ENCODE peak calls at places on chromosome X, in four cellular contexts. J is GM12878, Q is GM12891, A is K562. V is an unnamed sample.

GRCh38 chrX:153488231-153488914 is 6.4 kb upstream of the BGN start:
- DNase-seq in Q (no peak), A (peak), J (no peak), V (no peak)

GRCh38 chrX:104254442-104255115 is at the start of gene ESX1:
- DNase-seq in Q (no peak), A (no peak), J (no peak), V (no peak)

GRCh38 chrX:129510331-129510730 is 13.0 kb downstream of the SMARCA1 start:
- DNase-seq in A (no peak), Q (no peak), J (no peak), V (no peak)

GRCh38 chrX:148577711-148578110 is 77.3 kb downstream of the AFF2 start:
- DNase-seq in A (no peak), J (no peak), Q (no peak), V (no peak)

GRCh38 chrX:17860179-17860780 is 818 bp downstream of the RAI2 start:
- DNase-seq in Q (no peak), J (no peak), A (no peak), V (no peak)

GRCh38 chrX:19852014-19853005 is 35.1 kb downstream of the SH3KBP1 start:
- DNase-seq in A (no peak), J (no peak), Q (no peak), V (no peak)

GRCh38 chrX:23884427-23885024 is 23.2 kb downstream of the APOO start:
- DNase-seq in A (peak), Q (no peak), J (no peak), V (no peak)

GRCh38 chrX:2928583-2929434 is at the start of gene ARSD:
- DNase-seq in Q (peak), J (no peak), A (no peak), V (peak)

GRCh38 chrX:154135458-154136229 is 8.4 kb upstream of the OPN1LW start:
- DNase-seq in J (no peak), Q (no peak), A (no peak), V (no peak)

GRCh38 chrX:70422886-70423336 is at the start of gene GDPD2:
- DNase-seq in J (no peak), A (no peak), Q (no peak), V (peak)

GRCh38 chrX:102899940-102900916 is 36.8 kb upstream of the RAB40AL start:
- DNase-seq in Q (peak), A (peak), J (peak), V (peak)

GRCh38 chrX:139826065-139827044 is 106.5 kb downstream of the ATP11C start:
- DNase-seq in J (no peak), Q (no peak), A (no peak), V (no peak)

GRCh38 chrX:40855411-40855810 is 120.1 kb upstream of the MED14 start:
- DNase-seq in A (no peak), J (no peak), Q (no peak), V (no peak)

GRCh38 chrX:97074400-97074799 is 190.7 kb downstream of the RPA4 start:
- DNase-seq in Q (no peak), A (no peak), J (no peak), V (no peak)

GRCh38 chrX:11836284-11836683 is 78.2 kb downstream of the MSL3 start:
- DNase-seq in Q (no peak), A (no peak), J (no peak), V (no peak)

GRCh38 chrX:68878977-68879376 is 50.2 kb downstream of the EFNB1 start:
- DNase-seq in Q (no peak), A (no peak), J (no peak), V (no peak)

GRCh38 chrX:48071064-48071985 is at the start of gene ZNF630:
- DNase-seq in Q (peak), J (peak), A (peak), V (no peak)

GRCh38 chrX:29295987-29296680 is 708.9 kb downstream of the IL1RAPL1 start:
- DNase-seq in J (no peak), A (no peak), Q (no peak), V (no peak)

GRCh38 chrX:65871671-65872311 is 168.1 kb downstream of the VSIG4 start:
- DNase-seq in A (peak), J (peak), Q (no peak), V (peak)

GRCh38 chrX:119759333-119759766 is 962 bp downstream of the SOWAHD start:
- DNase-seq in A (no peak), Q (no peak), J (no peak), V (no peak)

GRCh38 chrX:53458082-53458481 is 23.9 kb upstream of the HSD17B10 start:
- DNase-seq in J (no peak), Q (no peak), A (no peak), V (no peak)

GRCh38 chrX:129496625-129497024 is 26.7 kb downstream of the SMARCA1 start:
- DNase-seq in J (no peak), Q (no peak), A (no peak), V (no peak)

GRCh38 chrX:153717445-153717844 is 6.7 kb downstream of the BCAP31 start:
- DNase-seq in A (no peak), J (no peak), Q (no peak), V (no peak)

GRCh38 chrX:70247252-70247651 is 12.8 kb downstream of the P2RY4 start:
- DNase-seq in Q (no peak), J (no peak), A (no peak), V (no peak)

GRCh38 chrX:133838761-133839676 is 146.4 kb downstream of the GPC3 start:
- DNase-seq in Q (no peak), J (no peak), A (peak), V (no peak)

GRCh38 chrX:27998666-27999065 is 17.4 kb upstream of the DCAF8L1 start:
- DNase-seq in Q (no peak), J (no peak), A (no peak), V (no peak)

GRCh38 chrX:15214614-15215013 is 55.3 kb downstream of the ASB9 start:
- DNase-seq in Q (no peak), J (no peak), A (no peak), V (no peak)

GRCh38 chrX:4268676-4269075 is 555.2 kb upstream of the PRKX start:
- DNase-seq in A (no peak), J (no peak), Q (no peak), V (no peak)

GRCh38 chrX:46912673-46913491 is 661 bp downstream of the JADE3 start:
- DNase-seq in A (peak), Q (peak), J (no peak), V (no peak)

GRCh38 chrX:23661671-23662070 is 5.6 kb upstream of the PRDX4 start:
- DNase-seq in J (no peak), A (no peak), Q (no peak), V (no peak)

GRCh38 chrX:108270280-108270679 is 167.9 kb downstream of the COL4A6 start:
- DNase-seq in A (no peak), J (no peak), Q (no peak), V (no peak)

GRCh38 chrX:141314441-141314840 is 72.1 kb upstream of the SPANXC start:
- DNase-seq in Q (no peak), J (no peak), A (no peak), V (no peak)

GRCh38 chrX:56759736-56760409 is 30.8 kb downstream of the NBDY start:
- DNase-seq in Q (no peak), A (no peak), J (no peak), V (no peak)

GRCh38 chrX:36436286-36436860 is 516.8 kb downstream of the CFAP47 start:
- DNase-seq in J (no peak), A (no peak), Q (no peak), V (no peak)

GRCh38 chrX:120604359-120604782 is 470 bp downstream of the MCTS1 start:
- DNase-seq in Q (peak), J (no peak), A (peak), V (peak)

GRCh38 chrX:23898412-23898959 is 9.3 kb downstream of the APOO start:
- DNase-seq in A (no peak), J (no peak), Q (no peak), V (no peak)

GRCh38 chrX:54208531-54208930 is 25.5 kb upstream of the FAM120C start:
- DNase-seq in J (no peak), A (no peak), Q (no peak), V (no peak)

GRCh38 chrX:153386097-153386496 is 15.1 kb downstream of the PNMA6E start:
- DNase-seq in Q (no peak), J (no peak), A (no peak), V (no peak)

GRCh38 chrX:88170528-88170927 is 576.5 kb upstream of the CPXCR1 start:
- DNase-seq in J (no peak), Q (no peak), A (no peak), V (no peak)

GRCh38 chrX:151515233-151515632 is 48.2 kb upstream of the PASD1 start:
- DNase-seq in A (peak), Q (no peak), J (no peak), V (no peak)
- TF ChIP-seq SPI1 in A (no peak), Q (no peak), J (no peak), V (no peak)

DNA sequence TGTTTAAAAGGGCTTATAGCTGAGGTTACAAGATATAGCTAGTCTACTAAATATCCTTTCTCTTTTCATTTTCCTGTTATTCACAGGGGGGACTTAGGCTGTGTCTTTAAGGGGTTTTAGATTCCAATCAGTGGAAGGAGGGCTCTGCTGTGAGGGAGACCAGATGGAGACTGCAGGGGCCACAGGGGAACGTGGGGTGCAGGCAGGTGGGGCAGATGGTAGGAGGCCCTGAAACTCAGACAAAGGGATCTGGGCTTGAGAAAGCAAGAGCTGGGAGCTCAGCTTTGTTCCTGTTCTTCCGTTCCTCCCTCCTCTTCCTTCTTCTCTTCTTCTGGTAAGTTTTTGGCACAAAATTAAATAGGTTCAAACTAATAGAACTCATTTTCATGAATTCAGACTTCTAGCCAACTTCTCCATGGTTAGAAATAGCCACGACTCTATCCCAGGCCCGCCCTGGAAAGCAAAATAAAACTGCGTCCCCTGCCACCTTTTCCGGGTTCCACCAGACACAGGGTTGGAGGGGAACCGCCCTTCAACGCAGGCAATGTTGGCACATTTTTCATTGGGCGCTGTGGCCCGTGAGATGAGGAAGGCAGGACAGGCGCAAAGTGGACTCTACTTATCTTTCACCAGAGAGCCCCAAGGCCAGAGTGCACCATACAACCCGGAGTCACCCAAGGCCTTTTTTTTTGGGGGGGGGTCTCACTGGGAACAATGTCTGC is 3.5 kb upstream of the TMSB4X start:
- DNase-seq in A (no peak), Q (no peak), J (no peak), V (no peak)
- TF ChIP-seq POLR2AphosphoS5 in A (no peak), Q (no peak), J (no peak), V (no peak)

GRCh38 chrX:72238183-72238582 is 644 bp downstream of the ERCC6L start:
- DNase-seq in J (no peak), Q (no peak), A (no peak), V (no peak)

GRCh38 chrX:72240976-72241375 is 2.1 kb upstream of the ERCC6L start:
- DNase-seq in A (no peak), J (no peak), Q (no peak), V (no peak)

GRCh38 chrX:72236841-72237240 is 2.0 kb downstream of the ERCC6L start:
- DNase-seq in A (no peak), J (no peak), Q (no peak), V (no peak)

GRCh38 chrX:72243472-72243871 is 4.6 kb upstream of the ERCC6L start:
- DNase-seq in Q (no peak), J (no peak), A (no peak), V (no peak)

GRCh38 chrX:72238721-72239475 is at the start of gene ERCC6L:
- DNase-seq in A (peak), Q (peak), J (peak), V (peak)
- TF ChIP-seq SPI1 in A (no peak), Q (no peak), J (no peak), V (no peak)

GRCh38 chrX:132489256-132490085 is 633 bp upstream of the MBNL3 start:
- DNase-seq in A (no peak), J (no peak), Q (peak), V (peak)
- TF ChIP-seq POLR2AphosphoS5 in A (no peak), J (no peak), Q (no peak), V (no peak)

GRCh38 chrX:39819921-39820849 is 277.6 kb downstream of the BCOR start:
- DNase-seq in J (no peak), A (no peak), Q (no peak), V (no peak)
- TF ChIP-seq SPI1 in J (no peak), A (no peak), Q (no peak), V (no peak)